ENCODE peak calls at places on chromosomes 5 and 9, in four cellular contexts. H is IMR-90; A is OCI-LY7; Y is central memory CD4-positive, alpha-beta T cell. N is an unnamed sample.
A peak's percentile ranks its signal among the peaks of the same experiment; 100 is the strongest.

GRCh38 chr5:58972301-58972700 is 389.4 kb downstream of the RAB3C start:
- DNase-seq in H (peak; percentile 3), Y (no peak), A (no peak), N (no peak)

GRCh38 chr5:52789867-52790266 is 2.2 kb downstream of the ITGA1 start:
- DNase-seq in A (no peak), H (no peak), Y (no peak), N (no peak)

GRCh38 chr9:132182609-132183073 is 20.8 kb downstream of the NTNG2 start:
- DNase-seq in A (no peak), Y (no peak), H (no peak), N (no peak)

GRCh38 chr5:88684136-88684500 is 198.9 kb downstream of the MEF2C start:
- DNase-seq in Y (no peak), H (no peak), A (no peak), N (no peak)

GRCh38 chr9:135305546-135306180 is 173.9 kb upstream of the PPP1R26 start:
- DNase-seq in H (no peak), A (no peak), Y (no peak), N (no peak)

GRCh38 chr5:54909911-54910870 is 75.2 kb downstream of the ESM1 start:
- DNase-seq in A (no peak), H (peak; percentile 84), Y (no peak), N (peak; percentile 76)

GRCh38 chr9:33416996-33417395 is 14.6 kb upstream of the AQP7 start:
- DNase-seq in Y (peak; percentile 57), A (no peak), H (no peak), N (no peak)

GRCh38 chr5:138527170-138527569 is 15.9 kb downstream of the ETF1 start:
- DNase-seq in H (no peak), A (no peak), Y (no peak), N (no peak)

GRCh38 chr5:76953551-76954382 is 922 bp downstream of the CRHBP start:
- DNase-seq in A (no peak), Y (no peak), H (no peak), N (no peak)

GRCh38 chr5:73204733-73205132 is 31.7 kb downstream of the TMEM174 start:
- DNase-seq in Y (no peak), A (no peak), H (no peak), N (no peak)

GRCh38 chr9:8863886-8864881 is 1064.6 kb upstream of the DMAC1 start:
- DNase-seq in Y (no peak), A (no peak), H (no peak), N (no peak)

GRCh38 chr5:130541617-130542221 is 623.3 kb downstream of the HINT1 start:
- DNase-seq in Y (no peak), H (no peak), A (no peak), N (no peak)

GRCh38 chr9:124007157-124007460 is 4.5 kb upstream of the LHX2 start:
- DNase-seq in H (no peak), Y (no peak), A (no peak), N (no peak)

GRCh38 chr5:140346348-140347221 is at the start of gene HBEGF:
- DNase-seq in A (peak; percentile 84), Y (peak; percentile 25), H (peak; percentile 63), N (peak; percentile 46)

GRCh38 chr9:108903437-108904103 is 30.4 kb downstream of the ELP1 start:
- DNase-seq in A (no peak), Y (no peak), H (peak; percentile 56), N (no peak)

GRCh38 chr9:136342191-136343120 is 15.1 kb downstream of the GPSM1 start:
- DNase-seq in A (peak; percentile 82), Y (peak; percentile 21), H (peak; percentile 83), N (no peak)

GRCh38 chr9:17631396-17631795 is 52.5 kb downstream of the SH3GL2 start:
- DNase-seq in Y (no peak), H (peak; percentile 32), A (no peak), N (peak; percentile 11)

GRCh38 chr5:111704452-111705085 is 52.4 kb downstream of the NREP start:
- DNase-seq in Y (no peak), H (no peak), A (peak; percentile 55), N (no peak)

GRCh38 chr5:14416709-14417108 is 164.9 kb upstream of the OTULINL start:
- DNase-seq in H (no peak), A (no peak), Y (no peak), N (no peak)

GRCh38 chr9:134434896-134435506 is 108.7 kb downstream of the RXRA start:
- DNase-seq in H (peak; percentile 97), Y (no peak), A (no peak), N (peak; percentile 94)

GRCh38 chr5:107476783-107477182 is 194.0 kb downstream of the EFNA5 start:
- DNase-seq in Y (no peak), H (no peak), A (peak; percentile 71), N (no peak)

GRCh38 chr5:126939887-126940286 is 90.5 kb downstream of the MARCHF3 start:
- DNase-seq in Y (no peak), A (no peak), H (peak; percentile 33), N (peak; percentile 42)

GRCh38 chr5:14712666-14713065 is 48.1 kb downstream of the OTULIN start:
- DNase-seq in Y (no peak), A (no peak), H (no peak), N (no peak)

GRCh38 chr5:87850843-87851242 is 417.8 kb downstream of the TMEM161B start:
- DNase-seq in H (no peak), A (no peak), Y (no peak), N (no peak)

GRCh38 chr9:76905984-76906861 is at the start of gene PRUNE2:
- DNase-seq in H (peak; percentile 79), Y (no peak), A (no peak), N (peak; percentile 3)

GRCh38 chr5:159975462-159976019 is 33.4 kb upstream of the TTC1 start:
- DNase-seq in A (no peak), H (peak; percentile 97), Y (no peak), N (peak; percentile 97)

GRCh38 chr5:17114715-17115599 is 102.5 kb upstream of the BASP1 start:
- DNase-seq in Y (no peak), A (no peak), H (no peak), N (no peak)

GRCh38 chr5:148565148-148565547 is 89.2 kb downstream of the HTR4 start:
- DNase-seq in A (no peak), Y (no peak), H (no peak), N (no peak)

GRCh38 chr9:81824802-81825770 is 103.1 kb upstream of the SPATA31D4 start:
- DNase-seq in H (no peak), A (no peak), Y (no peak), N (no peak)

GRCh38 chr5:18141260-18141659 is 507.0 kb downstream of the TAF11L14 start:
- DNase-seq in A (no peak), H (no peak), Y (no peak), N (no peak)

GRCh38 chr5:133942589-133943474 is 25.6 kb downstream of the C5orf15 start:
- DNase-seq in Y (no peak), H (no peak), A (no peak), N (no peak)

N was measured in HFFc6.